ENCODE peak calls at places on chromosomes 2 and 18, in six cellular contexts. J is K562, N is H1, O is SK-N-SH, P is HepG2, H is GM12878. E is an unnamed sample.
A peak's percentile ranks its signal among the peaks of the same experiment; 100 is the strongest.

GRCh38 chr2:128365217-128365905 is 46.7 kb upstream of the HS6ST1 start:
- DNase-seq in O (no peak), N (no peak), H (no peak), J (no peak), P (no peak), E (no peak)

GRCh38 chr2:55718165-55719008 is 24.7 kb upstream of the PNPT1 start:
- DNase-seq in P (peak; percentile 66), N (peak; percentile 61), J (peak; percentile 81), O (peak; percentile 56), H (peak; percentile 7), E (peak; percentile 71)

GRCh38 chr2:71452565-71452964 is 796 bp upstream of the DYSF start:
- DNase-seq in N (no peak), J (peak; percentile 89), P (no peak), O (no peak), H (no peak), E (peak; percentile 46)

GRCh38 chr2:76721226-76721625 is 801.0 kb downstream of the LRRTM4 start:
- DNase-seq in H (no peak), O (no peak), P (no peak), J (no peak), N (no peak), E (no peak)

GRCh38 chr2:25178976-25179375 is 10.6 kb upstream of the POMC start:
- DNase-seq in H (no peak), N (no peak), J (no peak), O (no peak), P (no peak), E (no peak)

GRCh38 chr2:219440388-219441256 is 6.0 kb downstream of the SPEG start:
- DNase-seq in O (no peak), N (no peak), H (no peak), P (no peak), J (no peak), E (no peak)

GRCh38 chr18:22309191-22309590 is 108.5 kb downstream of the CTAGE1 start:
- DNase-seq in J (no peak), N (no peak), O (no peak), H (no peak), P (no peak), E (no peak)

GRCh38 chr2:62199392-62200125 is 3.6 kb downstream of the B3GNT2 start:
- DNase-seq in P (no peak), H (no peak), J (no peak), O (no peak), N (no peak), E (no peak)

GRCh38 chr2:176664478-176664877 is 395.2 kb downstream of the MTX2 start:
- DNase-seq in O (no peak), H (no peak), J (no peak), N (no peak), P (no peak), E (no peak)

GRCh38 chr2:20108655-20109396 is 57.4 kb upstream of the LAPTM4A start:
- DNase-seq in P (peak; percentile 78), J (no peak), N (no peak), H (no peak), O (no peak), E (peak; percentile 57)

GRCh38 chr2:62196278-62196901 is 475 bp downstream of the B3GNT2 start:
- DNase-seq in P (peak; percentile 45), N (peak; percentile 77), J (peak; percentile 60), O (peak; percentile 85), H (no peak), E (peak; percentile 65)

GRCh38 chr2:33116799-33117198 is 170.0 kb downstream of the LTBP1 start:
- DNase-seq in H (no peak), P (no peak), N (no peak), J (no peak), O (no peak), E (no peak)

GRCh38 chr2:64404743-64405142 is 49.2 kb upstream of the LGALSL start:
- DNase-seq in J (peak; percentile 46), O (no peak), P (peak; percentile 31), N (peak; percentile 78), H (no peak), E (no peak)

GRCh38 chr2:12428324-12428723 is 288.4 kb upstream of the TRIB2 start:
- DNase-seq in H (no peak), J (no peak), P (no peak), N (no peak), O (no peak), E (no peak)

GRCh38 chr2:207768891-207769596 is 662 bp downstream of the FZD5 start:
- DNase-seq in H (no peak), P (peak; percentile 32), O (no peak), N (peak; percentile 62), J (peak; percentile 51), E (peak; percentile 31)

GRCh38 chr2:9380702-9381628 is 42.4 kb downstream of the ITGB1BP1 start:
- DNase-seq in J (no peak), N (no peak), P (peak; percentile 85), O (no peak), H (no peak), E (peak; percentile 91)

GRCh38 chr2:190367091-190367490 is 23.7 kb downstream of the INPP1 start:
- DNase-seq in P (no peak), O (peak; percentile 25), J (no peak), N (no peak), H (no peak), E (no peak)

GRCh38 chr2:172100080-172101007 is 2.4 kb downstream of the DLX2 start:
- DNase-seq in N (peak; percentile 73), J (no peak), P (no peak), O (peak; percentile 59), H (no peak), E (no peak)

GRCh38 chr2:25234756-25235155 is 66.4 kb upstream of the POMC start:
- DNase-seq in P (no peak), J (no peak), N (no peak), O (no peak), H (no peak), E (no peak)

DNA sequence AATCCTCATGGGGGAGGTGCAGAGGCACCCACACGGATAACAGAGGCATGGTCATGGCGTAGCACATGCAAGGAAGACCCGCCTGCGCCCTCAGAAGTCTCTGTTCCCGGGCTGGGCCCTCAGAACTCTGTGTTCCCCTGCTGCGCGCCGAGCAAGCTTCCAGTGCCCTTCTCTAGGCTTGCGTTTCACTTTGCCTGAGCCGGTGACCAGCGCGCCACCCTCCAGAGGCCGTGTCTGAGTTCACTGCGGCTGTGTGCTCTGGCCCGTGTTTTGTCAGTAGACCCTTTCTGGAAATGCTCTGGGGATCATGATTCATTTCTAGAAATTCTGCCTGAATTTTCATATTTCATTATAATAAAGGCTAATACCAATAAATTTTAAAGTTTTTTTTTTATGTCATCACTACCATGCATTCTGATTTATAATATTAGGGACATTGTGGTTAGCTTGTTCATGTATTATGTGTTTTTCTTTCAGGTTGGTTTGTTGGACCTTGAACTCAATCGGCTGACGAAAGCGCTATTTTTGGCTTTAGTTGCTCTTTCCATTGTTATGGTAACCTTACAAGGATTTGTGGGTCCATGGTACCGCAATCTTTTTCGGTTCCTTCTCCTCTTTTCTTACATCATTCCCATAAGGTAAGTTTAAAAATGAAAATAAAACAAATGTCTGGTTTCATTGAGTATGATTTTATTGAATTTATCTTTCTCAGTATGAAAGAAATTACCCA is 142.7 kb upstream of the NFATC1 start:
- DNase-seq in J (no peak), N (no peak), H (no peak), P (peak; percentile 5), O (no peak), E (no peak)
- TF ChIP-seq CHD2 in J (no peak), N (no peak), H (no peak), P (no peak), O (no peak), E (no peak)

DNA sequence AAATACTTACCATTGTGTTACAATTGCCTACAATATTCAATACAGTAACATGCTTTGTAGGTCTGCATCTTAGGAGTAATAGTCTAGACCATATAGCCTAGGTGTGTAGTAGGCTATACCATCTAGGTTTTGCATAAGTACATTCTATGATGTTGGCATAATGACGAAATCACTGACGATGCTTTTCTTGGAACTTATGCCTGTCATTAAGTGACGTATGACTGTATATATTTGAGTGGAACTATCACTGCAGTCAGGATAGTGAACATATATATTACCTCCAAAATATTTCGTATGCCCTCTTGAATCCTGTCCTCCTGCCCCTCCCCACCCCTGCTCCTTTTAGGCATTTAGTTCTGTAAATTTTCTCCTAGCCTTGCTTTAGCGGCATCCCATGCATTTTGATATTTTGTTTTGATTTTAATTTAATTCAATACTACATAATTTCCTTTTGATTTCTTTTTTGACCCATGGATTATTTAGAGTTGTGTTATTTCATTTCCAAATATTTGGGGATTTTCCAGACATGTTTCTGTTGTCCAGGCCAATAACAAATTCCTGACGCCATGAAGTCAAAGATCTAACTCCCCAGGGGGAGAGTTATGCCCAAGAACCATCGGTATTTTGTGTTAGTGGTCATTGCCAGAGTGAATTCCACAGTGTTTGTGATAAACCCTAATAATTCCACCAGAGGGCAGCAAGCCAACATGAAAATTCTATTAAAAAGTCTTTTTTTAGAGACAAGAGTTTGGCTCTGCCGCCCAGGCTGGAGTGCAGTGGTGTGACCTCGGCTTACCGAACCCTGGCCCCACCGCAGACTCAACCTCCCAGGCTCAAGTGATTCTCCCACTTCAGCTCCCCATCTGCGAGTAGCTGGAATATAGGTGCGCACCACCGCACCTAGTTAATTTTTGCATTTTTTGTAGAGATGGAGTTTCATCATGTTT is 24.2 kb upstream of the CASP8 start:
- DNase-seq in O (peak; percentile 67), N (peak; percentile 56), H (no peak), J (peak; percentile 69), P (peak; percentile 70), E (no peak)
- TF ChIP-seq CHD2 in O (no peak), N (no peak), H (no peak), J (no peak), P (no peak), E (no peak)

DNA sequence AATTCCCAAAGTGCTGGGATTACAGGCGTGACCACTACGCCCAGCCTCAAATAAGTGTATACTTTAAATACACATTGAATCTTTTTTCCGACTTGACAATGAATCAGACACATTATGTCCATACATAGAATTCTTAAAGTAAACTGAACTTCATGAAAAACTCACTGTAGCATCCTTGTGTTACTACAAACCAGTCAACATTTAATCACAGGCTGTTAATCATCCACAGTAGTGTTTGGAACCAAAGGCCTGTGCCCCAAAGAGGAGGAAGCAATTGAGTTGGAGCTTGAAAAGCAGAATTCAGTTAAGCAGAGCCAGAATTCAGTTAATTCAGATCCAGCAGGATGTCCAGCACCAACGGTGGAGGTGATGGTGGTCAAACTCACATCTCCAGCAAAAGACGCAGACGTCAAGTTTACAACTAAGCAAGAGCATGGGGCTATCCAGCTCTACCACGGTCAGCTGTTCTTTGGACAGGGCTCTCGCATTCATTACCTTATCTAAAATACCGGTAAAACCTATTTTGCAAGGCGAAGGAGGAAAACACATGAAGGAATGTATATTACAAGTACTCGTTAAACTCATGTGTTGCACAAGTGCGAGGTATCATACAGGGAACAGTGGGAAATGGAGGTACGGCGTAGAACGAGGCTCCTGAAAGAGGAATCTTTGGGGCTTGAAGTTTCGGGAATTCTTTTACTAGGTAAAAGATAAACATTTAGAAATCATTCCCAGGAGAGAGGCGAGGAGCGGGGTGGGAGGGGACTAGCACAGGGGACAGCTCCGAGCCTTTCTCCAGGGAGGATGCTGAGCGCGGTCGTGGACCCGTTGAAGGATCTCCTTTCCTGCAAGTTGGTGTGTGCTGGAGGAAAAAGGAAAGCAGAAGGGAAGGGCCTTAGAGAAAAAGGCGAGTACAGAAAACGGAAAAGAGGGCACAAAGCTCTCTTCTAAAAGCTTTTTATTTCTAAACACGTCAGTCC is 984 bp downstream of the SLC39A6 start:
- DNase-seq in J (peak; percentile 38), H (no peak), N (no peak), P (peak; percentile 23), O (peak; percentile 47), E (peak; percentile 1)
- TF ChIP-seq CHD2 in J (no peak), H (no peak), N (no peak), P (no peak), O (no peak), E (no peak)

DNA sequence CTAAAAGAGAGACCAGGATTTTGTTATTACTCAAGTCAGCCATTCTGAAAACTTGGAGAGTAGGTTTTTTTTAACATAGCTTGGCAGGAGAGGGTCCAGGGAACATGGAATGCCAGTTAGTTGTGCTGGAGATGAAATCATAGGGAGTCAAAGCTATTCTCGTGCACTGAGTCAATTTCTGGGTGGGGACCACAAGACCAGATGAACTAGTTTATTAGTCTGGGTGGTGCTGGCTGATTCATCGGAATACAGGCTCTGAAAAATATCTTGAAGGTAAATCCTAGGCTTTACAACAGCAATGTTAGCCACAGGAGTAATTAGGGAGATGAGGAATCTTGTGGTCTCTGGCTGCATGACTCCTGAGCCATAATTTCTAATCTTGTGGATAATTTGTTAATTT is 921.4 kb downstream of the TRIB2 start:
- DNase-seq in P (no peak), O (no peak), N (no peak), H (no peak), J (no peak), E (no peak)
- TF ChIP-seq CHD2 in P (no peak), O (no peak), N (no peak), H (no peak), J (no peak), E (no peak)